ENCODE peak calls at places on chromosome 12, in six cellular contexts. F is SK-N-SH, R is H1, G is K562, K is HepG2, B is GM12878. X is an unnamed sample. For H3K4me1, the result is how much of the 10 kb centered on the place peaks cover.

GRCh38 chr12:48041591-48042423 is 37.5 kb upstream of the COL2A1 start:
- DNase-seq in R (no peak), K (no peak), B (no peak), G (no peak), F (no peak), X (no peak)

GRCh38 chr12:19440019-19440858 is 947 bp downstream of the AEBP2 start:
- DNase-seq in G (peak), B (no peak), R (peak), K (peak), F (peak), X (peak)

GRCh38 chr12:103128862-103129501 is 171.5 kb downstream of the ASCL1 start:
- DNase-seq in G (no peak), B (no peak), F (no peak), K (peak), R (no peak), X (no peak)

GRCh38 chr12:25518512-25518911 is 34.6 kb downstream of the LMNTD1 start:
- DNase-seq in G (no peak), R (no peak), B (peak), F (no peak), K (no peak), X (no peak)

GRCh38 chr12:132373967-132374820 is 44.8 kb upstream of the GALNT9 start:
- DNase-seq in R (no peak), F (no peak), K (no peak), B (no peak), G (no peak), X (no peak)

GRCh38 chr12:56679834-56680575 is 8.1 kb downstream of the PTGES3 start:
- DNase-seq in R (no peak), G (no peak), K (no peak), B (no peak), F (no peak), X (no peak)

GRCh38 chr12:55681142-55682077 is 26.3 kb downstream of the ITGA7 start:
- DNase-seq in G (peak), F (no peak), B (no peak), R (peak), K (peak), X (peak)

GRCh38 chr12:122422769-122423257 is 344 bp upstream of the CLIP1 start:
- DNase-seq in G (peak), R (peak), B (no peak), F (no peak), K (peak), X (no peak)

GRCh38 chr12:57623385-57623784 is 9.6 kb downstream of the B4GALNT1 start:
- DNase-seq in K (no peak), B (no peak), F (no peak), R (no peak), G (no peak), X (no peak)

GRCh38 chr12:106720696-106721095 is 53.8 kb upstream of the RIC8B start:
- DNase-seq in K (no peak), F (no peak), B (no peak), G (no peak), R (no peak), X (no peak)

GRCh38 chr12:106717671-106718070 is 56.8 kb upstream of the RIC8B start:
- DNase-seq in F (no peak), B (no peak), G (no peak), K (peak), R (peak), X (no peak)

GRCh38 chr12:106722854-106723253 is 51.6 kb upstream of the RIC8B start:
- DNase-seq in K (no peak), F (no peak), B (no peak), R (no peak), G (peak), X (no peak)

GRCh38 chr12:106721931-106722330 is 52.6 kb upstream of the RIC8B start:
- DNase-seq in K (no peak), G (no peak), B (no peak), R (no peak), F (no peak), X (no peak)

DNA sequence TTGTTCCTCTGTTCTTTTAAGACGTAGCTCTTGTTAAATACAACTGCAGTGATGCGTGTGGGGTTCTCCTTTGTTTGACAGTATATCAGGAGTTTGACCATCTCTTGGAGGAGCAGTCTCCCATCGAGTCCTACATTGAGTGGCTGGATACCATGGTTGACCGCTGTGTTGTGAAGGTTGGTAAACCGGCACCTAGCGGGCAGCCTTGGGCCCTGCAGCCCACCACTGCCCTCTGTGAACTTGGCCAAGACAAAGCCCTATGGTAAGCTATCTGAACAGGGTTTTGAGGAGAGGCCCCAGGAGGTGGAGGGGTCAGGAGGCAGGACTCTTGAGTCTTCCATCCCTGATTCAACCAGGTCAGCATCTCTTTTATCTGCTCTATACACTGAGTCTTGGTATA is 54.6 kb upstream of the RIC8B start:
- DNase-seq in B (no peak), F (no peak), K (no peak), R (peak), G (no peak), X (no peak)
- TF ChIP-seq JUND in B (no peak), F (no peak), K (no peak), R (no peak), G (no peak), X (no peak)

GRCh38 chr12:95803817-95804216 is 13.3 kb upstream of the NTN4 start:
- DNase-seq in G (no peak), R (no peak), K (no peak), B (no peak), F (no peak), X (no peak)
- H3K4me1 ChIP-seq in G (under half), R (under half), K (half or more), B (under half), F (under half), X (under half)

GRCh38 chr12:96883571-96883970 is 23.5 kb upstream of the NEDD1 start:
- DNase-seq in G (no peak), K (no peak), F (no peak), R (no peak), B (no peak), X (no peak)

GRCh38 chr12:96880220-96880619 is 26.8 kb upstream of the NEDD1 start:
- DNase-seq in G (no peak), F (no peak), K (no peak), B (no peak), R (no peak), X (no peak)

GRCh38 chr12:96881608-96882007 is 25.4 kb upstream of the NEDD1 start:
- DNase-seq in F (no peak), B (no peak), K (no peak), G (no peak), R (no peak), X (no peak)

GRCh38 chr12:96879301-96879700 is 27.8 kb upstream of the NEDD1 start:
- DNase-seq in B (no peak), G (no peak), F (no peak), R (no peak), K (no peak), X (no peak)

GRCh38 chr12:96882862-96883261 is 24.2 kb upstream of the NEDD1 start:
- DNase-seq in B (no peak), K (no peak), F (no peak), G (no peak), R (no peak), X (no peak)
- TF ChIP-seq JUND in B (no peak), K (no peak), F (peak), G (no peak), R (no peak), X (no peak)

GRCh38 chr12:50619610-50619958 is 114.8 kb downstream of the DIP2B start:
- DNase-seq in F (no peak), R (no peak), G (no peak), K (no peak), B (no peak), X (no peak)
- H3K4me1 ChIP-seq in F (under half), R (under half), G (under half), K (half or more), B (under half), X (half or more)

GRCh38 chr12:15605886-15606590 is 183.2 kb downstream of the EPS8 start:
- DNase-seq in R (no peak), F (no peak), B (no peak), K (no peak), G (no peak), X (no peak)

GRCh38 chr12:15603461-15604085 is 185.6 kb downstream of the EPS8 start:
- DNase-seq in R (no peak), K (peak), G (no peak), F (no peak), B (no peak), X (no peak)

GRCh38 chr12:15613981-15614380 is 175.2 kb downstream of the EPS8 start:
- DNase-seq in G (no peak), R (no peak), K (no peak), B (no peak), F (no peak), X (no peak)

GRCh38 chr12:15608406-15608805 is 180.8 kb downstream of the EPS8 start:
- DNase-seq in K (no peak), F (no peak), B (no peak), R (no peak), G (no peak), X (no peak)

DNA sequence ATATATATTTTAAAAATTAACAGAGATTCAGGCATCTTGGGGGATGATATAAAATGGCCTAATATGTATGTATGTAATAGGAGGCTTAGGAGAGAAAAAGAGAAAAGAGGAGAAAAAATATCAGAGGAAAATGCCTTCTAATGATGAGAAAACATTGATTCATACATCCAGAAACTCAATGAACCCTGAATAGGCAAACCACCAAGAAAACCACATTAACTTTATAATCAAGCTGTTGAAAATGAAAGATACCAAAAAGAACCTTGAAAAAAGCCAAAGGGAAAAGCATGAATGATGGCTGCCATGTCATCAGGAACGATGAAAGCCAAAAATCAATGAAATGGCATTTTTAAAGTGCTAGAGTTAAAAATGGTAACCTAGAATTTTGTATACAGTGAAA is 180.3 kb downstream of the EPS8 start:
- DNase-seq in B (no peak), G (no peak), R (no peak), F (no peak), K (no peak), X (no peak)
- TF ChIP-seq JUND in B (no peak), G (no peak), R (no peak), F (no peak), K (no peak), X (no peak)

GRCh38 chr12:76627346-76628135 is 68.0 kb upstream of the OSBPL8 start:
- DNase-seq in B (no peak), F (no peak), R (no peak), G (no peak), K (no peak), X (no peak)

GRCh38 chr12:76622351-76622750 is 62.8 kb upstream of the OSBPL8 start:
- DNase-seq in R (no peak), F (no peak), G (no peak), K (no peak), B (no peak), X (no peak)

GRCh38 chr12:76623929-76624328 is 64.4 kb upstream of the OSBPL8 start:
- DNase-seq in B (no peak), F (no peak), K (no peak), R (no peak), G (no peak), X (peak)

GRCh38 chr12:76621582-76622024 is 62.0 kb upstream of the OSBPL8 start:
- DNase-seq in F (peak), B (peak), K (peak), G (peak), R (peak), X (peak)

DNA sequence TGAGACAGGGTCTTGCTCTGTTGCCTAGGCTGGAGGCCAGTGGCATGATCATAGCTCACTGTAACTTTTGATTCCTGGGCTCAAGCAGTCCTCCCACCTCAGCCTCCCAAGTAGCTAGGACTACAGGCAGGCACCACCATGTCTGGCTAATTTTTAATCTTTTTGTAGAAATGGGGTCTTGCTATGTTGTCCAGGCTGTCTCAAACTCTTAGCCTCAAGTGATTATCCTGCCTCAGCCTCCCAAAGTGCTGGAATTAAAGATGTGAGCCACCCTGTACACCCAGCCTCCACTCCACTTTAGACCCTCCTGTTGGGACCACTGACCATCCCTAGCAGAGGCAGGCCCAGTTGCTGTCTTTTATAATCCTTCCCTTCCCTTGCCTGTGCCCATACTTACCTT is 63.3 kb upstream of the OSBPL8 start:
- DNase-seq in B (no peak), K (no peak), G (no peak), F (no peak), R (no peak), X (no peak)
- H3K4me1 ChIP-seq in B (under half), K (under half), G (under half), F (under half), R (under half), X (under half)

GRCh38 chr12:124388038-124388676 is 93.3 kb downstream of the RFLNA start:
- DNase-seq in R (no peak), G (no peak), K (no peak), F (no peak), B (no peak), X (no peak)
- TF ChIP-seq JUND in R (no peak), G (no peak), K (no peak), F (no peak), B (no peak), X (no peak)

DNA sequence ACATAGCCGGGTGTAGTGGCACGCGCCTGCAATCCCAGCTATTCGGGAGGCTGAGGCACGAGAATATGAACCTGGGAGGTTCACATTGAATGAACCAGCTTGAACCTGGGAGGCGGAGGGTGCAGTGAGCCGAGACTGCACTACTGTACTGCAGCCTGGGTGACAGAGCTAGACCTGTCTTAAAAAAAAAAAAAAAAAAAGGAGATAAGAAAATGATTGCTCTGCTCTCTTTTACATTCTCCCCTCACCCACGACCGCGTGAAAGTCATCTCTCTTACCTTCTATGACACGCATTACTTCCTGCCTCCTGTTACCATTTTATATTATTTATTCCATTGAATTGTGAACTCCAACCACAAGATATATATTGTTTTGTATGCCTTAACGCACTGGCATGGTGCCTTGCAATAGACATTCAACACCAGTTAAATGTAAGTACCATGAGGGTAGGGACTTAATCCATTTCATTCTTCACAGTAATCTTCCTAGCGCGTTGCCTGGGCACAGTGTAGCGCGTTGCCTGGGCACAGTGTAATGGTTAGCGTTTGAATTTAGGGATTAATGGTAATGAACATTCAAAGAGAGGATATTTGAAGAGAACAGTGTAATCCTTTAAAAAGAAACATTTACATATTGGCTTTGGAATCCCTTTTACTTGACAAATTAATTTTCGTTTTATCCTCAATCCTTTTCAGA is 2.7 kb downstream of the RAP1B start:
- DNase-seq in F (no peak), R (no peak), K (no peak), G (peak), B (no peak), X (no peak)
- H3K4me1 ChIP-seq in F (under half), R (under half), K (under half), G (under half), B (under half), X (under half)

DNA sequence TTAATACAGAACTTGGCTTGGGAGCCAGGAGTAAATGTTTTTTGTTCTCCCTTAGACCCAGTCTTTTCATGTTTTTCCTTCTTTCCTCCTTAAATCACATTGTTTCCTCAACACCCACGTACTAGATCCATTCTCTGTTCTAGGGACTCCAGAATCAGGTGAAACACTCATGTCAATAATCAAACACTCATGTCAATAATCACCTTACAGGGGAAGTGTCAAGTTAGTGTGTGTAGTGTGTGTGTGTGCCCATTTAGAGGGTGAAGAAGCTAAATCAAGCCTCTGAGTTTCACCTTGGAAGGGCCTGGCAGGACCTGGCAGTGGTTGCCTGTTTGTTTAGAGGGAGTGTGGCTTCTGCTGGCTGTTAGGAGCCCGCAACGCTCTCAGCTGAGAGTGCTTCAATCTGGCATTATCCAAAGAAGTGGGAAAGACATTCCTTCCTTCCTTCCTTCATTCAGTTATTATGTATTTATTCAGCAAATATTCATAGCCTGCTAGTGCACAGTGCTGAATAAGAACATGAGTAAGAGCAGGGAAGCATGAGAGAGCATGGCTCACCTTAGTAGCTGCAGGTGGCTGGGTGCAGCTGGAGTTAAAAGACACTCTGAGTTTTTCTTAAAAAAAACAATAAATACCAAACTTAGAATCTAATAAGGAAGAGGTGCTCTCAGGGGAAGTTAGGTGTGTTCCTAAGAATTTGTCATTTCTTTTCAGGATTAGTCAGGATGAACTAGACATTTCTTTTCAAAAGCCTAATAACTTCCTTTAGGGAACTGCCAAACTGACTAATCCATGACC is 17.6 kb upstream of the EID3 start:
- DNase-seq in B (no peak), K (no peak), G (peak), R (no peak), F (no peak), X (peak)
- TF ChIP-seq JUND in B (no peak), K (no peak), G (no peak), R (no peak), F (no peak), X (peak)

GRCh38 chr12:110635055-110635454 is 21.1 kb downstream of the TCTN1 start:
- DNase-seq in F (no peak), G (no peak), R (no peak), K (no peak), B (no peak), X (no peak)
- H3K4me1 ChIP-seq in F (under half), G (under half), R (under half), K (under half), B (half or more), X (under half)

X was measured in HCT116.